ENCODE peak calls at places on chromosomes 16 and 17, in eight cellular contexts. A is GM23248, Y is cardiac muscle cell, J is mammary epithelial cell, F is right cardiac atrium, Q is neural progenitor cell, Z is H9, X is uterus. I is an unnamed sample.
A peak's percentile ranks its signal among the peaks of the same experiment; 100 is the strongest.

GRCh38 chr17:50100921-50101345 is 5.8 kb downstream of the PDK2 start:
- DNase-seq in A (peak; percentile 46), Y (no peak), J (no peak), F (no peak), Q (no peak), Z (peak; percentile 62), X (no peak), I (no peak)

GRCh38 chr16:969508-970378 is 1.0 kb downstream of the LMF1 start:
- DNase-seq in A (peak; percentile 69), Y (peak; percentile 47), J (no peak), F (peak; percentile 76), Q (no peak), Z (no peak), X (no peak), I (no peak)

GRCh38 chr16:68885321-68885720 is 42.0 kb downstream of the TANGO6 start:
- DNase-seq in A (no peak), Y (no peak), J (no peak), F (no peak), Q (no peak), Z (no peak), X (no peak), I (no peak)

GRCh38 chr16:21250072-21250923 is 16.8 kb downstream of the ANKS4B start:
- DNase-seq in A (no peak), Y (no peak), J (no peak), F (no peak), Q (no peak), Z (no peak), X (no peak), I (no peak)

GRCh38 chr17:44627513-44627912 is 28.8 kb upstream of the MEIOC start:
- DNase-seq in A (no peak), Y (no peak), J (no peak), F (no peak), Q (no peak), Z (no peak), X (no peak), I (no peak)

GRCh38 chr16:56688762-56689161 is 6.5 kb downstream of the MT1X start:
- DNase-seq in A (peak; percentile 10), Y (no peak), J (no peak), F (no peak), Q (no peak), Z (no peak), X (no peak), I (no peak)

GRCh38 chr17:58576679-58577367 is 62.4 kb upstream of the MTMR4 start:
- DNase-seq in A (no peak), Y (no peak), J (peak; percentile 81), F (no peak), Q (no peak), Z (no peak), X (no peak), I (no peak)

GRCh38 chr17:72411124-72411563 is 290.3 kb downstream of the SOX9 start:
- DNase-seq in A (no peak), Y (no peak), J (peak; percentile 93), F (no peak), Q (no peak), Z (no peak), X (no peak), I (no peak)

GRCh38 chr16:1492923-1493745 is at the start of gene TELO2:
- DNase-seq in A (peak; percentile 90), Y (peak; percentile 87), J (peak; percentile 72), F (peak; percentile 93), Q (peak; percentile 92), Z (peak; percentile 77), X (peak; percentile 74), I (peak; percentile 94)

GRCh38 chr16:72844225-72844920 is 203.6 kb downstream of the ZFHX3 start:
- DNase-seq in A (no peak), Y (peak; percentile 59), J (no peak), F (no peak), Q (peak; percentile 43), Z (no peak), X (no peak), I (no peak)

GRCh38 chr17:75273968-75274708 is 3.1 kb upstream of the MIF4GD start:
- DNase-seq in A (peak; percentile 88), Y (no peak), J (peak; percentile 41), F (no peak), Q (no peak), Z (no peak), X (no peak), I (no peak)

GRCh38 chr17:46047398-46047797 is 48.3 kb downstream of the STH start:
- DNase-seq in A (no peak), Y (no peak), J (no peak), F (no peak), Q (no peak), Z (no peak), X (no peak), I (no peak)

GRCh38 chr17:45197555-45198334 is 23.9 kb upstream of the FMNL1 start:
- DNase-seq in A (peak; percentile 93), Y (peak; percentile 94), J (peak; percentile 78), F (peak; percentile 96), Q (peak; percentile 96), Z (peak; percentile 99), X (peak; percentile 89), I (peak; percentile 96)

GRCh38 chr17:49358638-49359247 is 3.3 kb downstream of the ZNF652 start:
- DNase-seq in A (peak; percentile 30), Y (peak; percentile 7), J (no peak), F (no peak), Q (no peak), Z (peak; percentile 12), X (no peak), I (no peak)

GRCh38 chr17:63491413-63491812 is 14.6 kb downstream of the ACE start:
- DNase-seq in A (no peak), Y (no peak), J (no peak), F (peak; percentile 10), Q (no peak), Z (no peak), X (no peak), I (no peak)

GRCh38 chr17:2235792-2236365 is 67.7 kb downstream of the SMG6 start:
- DNase-seq in A (peak; percentile 70), Y (no peak), J (no peak), F (peak; percentile 78), Q (no peak), Z (no peak), X (peak; percentile 59), I (no peak)

DNA sequence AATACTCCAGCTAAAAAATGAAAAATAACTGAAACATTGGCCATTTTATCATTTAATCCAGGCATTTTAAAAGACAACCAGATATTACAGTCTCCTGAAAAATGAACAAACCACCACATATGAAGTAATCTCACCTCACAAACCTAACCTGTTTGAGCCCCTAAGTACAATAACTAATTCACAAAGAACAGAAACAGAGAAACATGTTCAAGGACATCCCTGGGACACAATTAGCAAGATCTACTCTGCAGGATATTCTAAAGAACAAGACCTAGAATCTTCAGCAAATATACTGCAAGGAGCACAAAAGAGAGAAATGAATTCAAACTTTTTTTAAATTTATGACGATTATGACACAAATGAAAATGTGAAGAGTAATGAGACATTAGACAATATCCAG is 50.8 kb upstream of the ANKFY1 start:
- DNase-seq in A (no peak), Y (no peak), J (no peak), F (no peak), Q (no peak), Z (no peak), X (no peak), I (no peak)
- H3K4me1 ChIP-seq in A (peaks cover 20% of the 10 kb centered on the region), Y (peaks cover 66% of the 10 kb centered on the region), J (peaks cover 25% of the 10 kb centered on the region), F (peaks cover 13% of the 10 kb centered on the region), Q (no peaks in the 10 kb centered on the region), Z (peaks cover 4% of the 10 kb centered on the region), X (peaks cover 8% of the 10 kb centered on the region), I (peaks cover 90% of the 10 kb centered on the region)

DNA sequence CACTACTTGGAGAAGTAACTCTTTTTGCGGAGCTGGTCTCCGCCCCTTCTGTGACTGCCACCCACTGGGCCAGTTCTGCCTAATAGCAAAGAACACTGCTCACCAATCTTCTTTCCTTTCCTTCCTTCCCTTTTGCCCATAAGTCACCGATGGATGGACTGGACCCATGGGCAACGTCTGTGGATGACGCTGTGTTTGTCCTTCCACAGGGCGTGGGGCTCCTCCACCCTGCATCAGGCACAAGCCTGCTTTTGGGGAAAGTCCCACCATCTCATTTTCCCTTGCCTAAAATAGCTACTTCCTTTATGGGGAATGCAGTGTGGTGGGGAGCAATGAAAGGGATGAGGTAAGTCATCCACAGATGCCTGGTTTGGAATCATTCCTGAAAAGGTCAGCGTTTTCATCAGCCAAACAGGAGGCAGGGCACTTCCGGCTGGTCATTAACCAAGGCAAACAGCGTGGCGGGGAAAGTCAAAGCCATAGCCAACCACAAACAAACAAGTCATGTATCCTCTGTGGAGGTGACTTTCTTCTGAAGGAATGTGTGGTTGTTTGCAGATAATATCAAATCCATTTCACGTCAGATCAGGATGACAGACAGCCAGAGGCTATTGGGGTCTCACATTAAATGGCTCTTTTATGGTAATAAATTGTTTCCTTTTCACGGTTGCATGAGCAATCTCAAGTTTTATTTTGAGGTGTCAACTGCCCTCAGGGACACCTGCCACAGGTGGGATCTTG is 30.7 kb upstream of the MED9 start:
- DNase-seq in A (peak; percentile 93), Y (no peak), J (peak; percentile 82), F (no peak), Q (no peak), Z (no peak), X (peak; percentile 21), I (no peak)
- H3K27ac ChIP-seq in A (peak overlapping the region; percentile 18), Y (no peak overlapping the region), J (no peak overlapping the region), F (no peak overlapping the region), Q (no peak overlapping the region), Z (no peak overlapping the region), X (no peak overlapping the region), I (no peak overlapping the region)

DNA sequence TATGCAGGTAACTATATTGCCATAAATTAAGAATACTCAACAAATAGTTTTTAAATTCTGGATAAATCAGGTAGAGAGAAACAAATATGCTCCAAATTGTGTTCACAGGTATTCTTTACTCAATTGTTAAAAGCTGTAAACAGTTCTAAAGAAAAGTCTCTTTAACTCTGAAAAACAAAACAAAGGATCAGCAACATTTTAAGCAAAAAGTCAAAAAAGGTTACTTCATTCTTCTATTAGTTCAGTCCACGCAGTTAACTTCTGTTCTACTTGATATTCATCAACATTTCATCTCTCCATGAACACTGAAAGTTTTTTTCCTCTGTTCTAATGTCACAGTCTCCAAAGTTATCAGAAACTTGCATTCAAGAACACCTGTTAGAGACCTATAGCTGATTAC is 47.9 kb downstream of the SCPEP1 start:
- DNase-seq in A (no peak), Y (no peak), J (no peak), F (no peak), Q (no peak), Z (no peak), X (no peak), I (no peak)
- H3K4me1 ChIP-seq in A (no peaks in the 10 kb centered on the region), Y (no peaks in the 10 kb centered on the region), J (no peaks in the 10 kb centered on the region), F (no peaks in the 10 kb centered on the region), Q (no peaks in the 10 kb centered on the region), Z (no peaks in the 10 kb centered on the region), X (no peaks in the 10 kb centered on the region), I (peaks cover 16% of the 10 kb centered on the region)

DNA sequence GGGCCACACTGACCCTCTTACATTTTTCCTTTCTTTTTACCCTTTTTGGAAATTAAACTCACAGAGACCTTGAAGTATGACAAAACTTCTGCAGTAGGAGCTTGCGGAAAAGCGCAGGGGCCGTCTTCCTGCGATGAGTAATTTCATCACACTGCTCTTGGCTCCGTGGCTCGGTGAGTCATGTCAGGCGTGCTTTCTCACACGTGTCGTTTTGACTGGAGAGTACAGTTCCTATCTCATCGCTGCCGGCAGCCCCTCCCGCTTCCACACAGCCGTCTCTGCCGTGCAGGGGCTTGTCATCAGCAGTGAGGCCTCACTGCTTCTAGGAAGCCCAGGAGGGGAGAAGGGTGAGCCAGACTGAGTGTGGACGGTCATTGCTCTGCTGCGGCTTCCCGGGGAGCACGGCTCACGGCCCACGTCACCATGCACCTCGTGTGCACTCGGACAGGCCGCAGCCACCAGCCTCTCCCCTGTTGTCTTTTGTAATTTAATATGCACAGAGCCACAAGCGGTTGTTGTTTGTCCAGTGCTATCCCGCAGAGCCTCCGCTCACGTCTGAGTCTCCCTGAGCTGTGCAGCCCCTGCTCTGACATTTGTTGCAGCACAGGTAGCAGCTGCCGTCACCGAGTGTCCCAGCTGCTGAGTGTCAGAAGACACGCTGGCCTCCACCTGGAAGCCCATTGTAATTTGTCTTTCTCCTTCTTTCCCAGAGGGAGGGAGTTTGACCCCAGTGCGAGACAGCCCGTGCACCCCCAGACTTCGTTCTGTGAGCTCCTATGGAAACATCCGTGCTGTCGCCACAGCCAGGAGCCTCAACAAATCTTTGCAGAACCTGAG is 99.4 kb upstream of the CHMP6 start:
- DNase-seq in A (peak; percentile 99), Y (peak; percentile 52), J (peak; percentile 98), F (peak; percentile 91), Q (no peak), Z (no peak), X (no peak), I (peak; percentile 95)
- H3K27ac ChIP-seq in A (peak overlapping the region; percentile 99), Y (peak overlapping the region; percentile 34), J (peak overlapping the region; percentile 89), F (peak overlapping the region; percentile 25), Q (no peak overlapping the region), Z (no peak overlapping the region), X (peak overlapping the region; percentile 72), I (peak overlapping the region; percentile 79)

I was measured in esophagus muscularis mucosa.